ENCODE peak calls at places on chromosomes 7 and 10, in six cellular contexts. One of them, this sample, is unnamed.

GRCh38 chr10:37777056-37777455 is 80.4 kb downstream of the ZNF248 start:
- DNase-seq in WTC11: no peak
- DNase-seq in A549: no peak
- DNase-seq in K562: no peak
- DNase-seq in endothelial cell of umbilical vein: no peak
- DNase-seq in H1: no peak
- DNase-seq in this sample: no peak

GRCh38 chr7:154096-154835 is 38.1 kb upstream of the FAM20C start:
- DNase-seq in WTC11: no peak
- DNase-seq in A549: no peak
- DNase-seq in K562: no peak
- DNase-seq in endothelial cell of umbilical vein: no peak
- DNase-seq in H1: no peak
- DNase-seq in this sample: no peak

GRCh38 chr10:62031522-62031921 is 130.0 kb downstream of the ARID5B start:
- DNase-seq in WTC11: no peak
- DNase-seq in A549: no peak
- DNase-seq in K562: no peak
- DNase-seq in endothelial cell of umbilical vein: no peak
- DNase-seq in H1: no peak
- DNase-seq in this sample: no peak

GRCh38 chr7:104240400-104240799 is 32.6 kb upstream of the ORC5 start:
- DNase-seq in WTC11: no peak
- DNase-seq in A549: no peak
- DNase-seq in K562: no peak
- DNase-seq in endothelial cell of umbilical vein: no peak
- DNase-seq in H1: no peak
- DNase-seq in this sample: no peak

GRCh38 chr7:2729893-2730716 is 42.1 kb downstream of the AMZ1 start:
- DNase-seq in WTC11: peak; percentile 9
- DNase-seq in A549: no peak
- DNase-seq in K562: no peak
- DNase-seq in endothelial cell of umbilical vein: no peak
- DNase-seq in H1: no peak
- DNase-seq in this sample: no peak

GRCh38 chr7:4642468-4643203 is 39.5 kb upstream of the FOXK1 start:
- DNase-seq in WTC11: no peak
- DNase-seq in A549: no peak
- DNase-seq in K562: no peak
- DNase-seq in endothelial cell of umbilical vein: peak; percentile 16
- DNase-seq in H1: no peak
- DNase-seq in this sample: no peak

GRCh38 chr10:29501692-29502091 is 133.1 kb downstream of the SVIL start:
- DNase-seq in WTC11: no peak
- DNase-seq in A549: peak; percentile 55
- DNase-seq in K562: peak; percentile 30
- DNase-seq in endothelial cell of umbilical vein: no peak
- DNase-seq in H1: no peak
- DNase-seq in this sample: no peak

GRCh38 chr10:56586391-56586790 is 225.3 kb upstream of the ZWINT start:
- DNase-seq in WTC11: peak; percentile 51
- DNase-seq in A549: no peak
- DNase-seq in K562: no peak
- DNase-seq in endothelial cell of umbilical vein: no peak
- DNase-seq in H1: peak; percentile 53
- DNase-seq in this sample: no peak

GRCh38 chr7:77409739-77410545 is 6.2 kb downstream of the GSAP start:
- DNase-seq in WTC11: no peak
- DNase-seq in A549: no peak
- DNase-seq in K562: no peak
- DNase-seq in endothelial cell of umbilical vein: no peak
- DNase-seq in H1: no peak
- DNase-seq in this sample: peak; percentile 95

GRCh38 chr7:76054129-76055120 is 6.5 kb downstream of the MDH2 start:
- DNase-seq in WTC11: peak; percentile 22
- DNase-seq in A549: no peak
- DNase-seq in K562: no peak
- DNase-seq in endothelial cell of umbilical vein: no peak
- DNase-seq in H1: no peak
- DNase-seq in this sample: no peak

GRCh38 chr7:42082144-42082543 is 154.9 kb downstream of the GLI3 start:
- DNase-seq in WTC11: no peak
- DNase-seq in A549: no peak
- DNase-seq in K562: no peak
- DNase-seq in endothelial cell of umbilical vein: no peak
- DNase-seq in H1: no peak
- DNase-seq in this sample: no peak

GRCh38 chr7:43307522-43307921 is 195.1 kb downstream of the HECW1 start:
- DNase-seq in WTC11: no peak
- DNase-seq in A549: no peak
- DNase-seq in K562: no peak
- DNase-seq in endothelial cell of umbilical vein: no peak
- DNase-seq in H1: no peak
- DNase-seq in this sample: no peak

GRCh38 chr7:132964886-132965285 is 117.0 kb downstream of the CHCHD3 start:
- DNase-seq in WTC11: no peak
- DNase-seq in A549: no peak
- DNase-seq in K562: no peak
- DNase-seq in endothelial cell of umbilical vein: no peak
- DNase-seq in H1: no peak
- DNase-seq in this sample: no peak

GRCh38 chr7:127437772-127438330 is 45.3 kb upstream of the ZNF800 start:
- DNase-seq in WTC11: no peak
- DNase-seq in A549: no peak
- DNase-seq in K562: no peak
- DNase-seq in endothelial cell of umbilical vein: no peak
- DNase-seq in H1: no peak
- DNase-seq in this sample: no peak

GRCh38 chr10:97685395-97685958 is 1.6 kb downstream of the AVPI1 start:
- DNase-seq in WTC11: peak; percentile 50
- DNase-seq in A549: peak; percentile 76
- DNase-seq in K562: peak; percentile 33
- DNase-seq in endothelial cell of umbilical vein: peak; percentile 32
- DNase-seq in H1: no peak
- DNase-seq in this sample: peak; percentile 87

GRCh38 chr10:10128387-10128786 is 889.3 kb upstream of the CELF2 start:
- DNase-seq in WTC11: no peak
- DNase-seq in A549: no peak
- DNase-seq in K562: no peak
- DNase-seq in endothelial cell of umbilical vein: no peak
- DNase-seq in H1: no peak
- DNase-seq in this sample: no peak

GRCh38 chr7:5526190-5527037 is 102.8 kb upstream of the TNRC18 start:
- DNase-seq in WTC11: peak; percentile 37
- DNase-seq in A549: no peak
- DNase-seq in K562: no peak
- DNase-seq in endothelial cell of umbilical vein: peak; percentile 34
- DNase-seq in H1: peak; percentile 76
- DNase-seq in this sample: peak; percentile 57

GRCh38 chr7:42639930-42640329 is 271.9 kb downstream of the C7orf25 start:
- DNase-seq in WTC11: no peak
- DNase-seq in A549: no peak
- DNase-seq in K562: no peak
- DNase-seq in endothelial cell of umbilical vein: no peak
- DNase-seq in H1: no peak
- DNase-seq in this sample: no peak

GRCh38 chr7:157139142-157140117 is 704 bp downstream of the UBE3C start:
- DNase-seq in WTC11: peak; percentile 52
- DNase-seq in A549: peak; percentile 33
- DNase-seq in K562: no peak
- DNase-seq in endothelial cell of umbilical vein: no peak
- DNase-seq in H1: no peak
- DNase-seq in this sample: no peak

GRCh38 chr10:119049777-119050176 is 20.3 kb downstream of the NANOS1 start:
- DNase-seq in WTC11: no peak
- DNase-seq in A549: no peak
- DNase-seq in K562: no peak
- DNase-seq in endothelial cell of umbilical vein: no peak
- DNase-seq in H1: no peak
- DNase-seq in this sample: no peak

GRCh38 chr7:66781408-66782090 is 41.0 kb downstream of the RABGEF1 start:
- DNase-seq in WTC11: no peak
- DNase-seq in A549: no peak
- DNase-seq in K562: no peak
- DNase-seq in endothelial cell of umbilical vein: no peak
- DNase-seq in H1: no peak
- DNase-seq in this sample: peak; percentile 39

DNA sequence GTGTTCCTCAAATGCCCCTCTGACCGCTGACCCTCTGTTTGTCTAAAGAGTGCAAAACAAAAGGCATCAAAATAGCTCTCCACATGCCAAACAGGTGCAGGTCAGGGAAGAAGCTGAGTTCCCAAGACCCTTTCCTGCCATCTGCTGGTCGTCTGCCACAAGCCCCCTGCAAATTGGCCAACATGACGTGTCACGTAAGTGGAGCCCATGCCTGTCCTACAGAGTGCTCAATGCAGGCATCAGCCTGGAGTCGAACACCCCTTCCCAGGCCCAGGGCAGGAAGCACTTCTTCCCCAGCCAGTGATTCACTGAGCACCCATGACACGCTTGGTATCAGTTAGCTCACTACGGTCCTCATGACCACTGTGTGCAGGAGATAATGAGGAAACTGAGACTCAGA is 14.1 kb downstream of the TMEM72 start:
- DNase-seq in WTC11: peak; percentile 79
- DNase-seq in A549: no peak
- DNase-seq in K562: peak; percentile 45
- DNase-seq in endothelial cell of umbilical vein: no peak
- DNase-seq in H1: peak; percentile 75
- DNase-seq in this sample: peak; percentile 60
- TF ChIP-seq JUN in WTC11: no peak
- TF ChIP-seq JUN in A549: no peak
- TF ChIP-seq JUN in K562: no peak
- TF ChIP-seq JUN in endothelial cell of umbilical vein: no peak
- TF ChIP-seq JUN in H1: no peak
- TF ChIP-seq JUN in this sample: no peak

GRCh38 chr7:121499526-121500123 is 103.5 kb upstream of the FAM3C start:
- DNase-seq in WTC11: no peak
- DNase-seq in A549: no peak
- DNase-seq in K562: no peak
- DNase-seq in endothelial cell of umbilical vein: no peak
- DNase-seq in H1: no peak
- DNase-seq in this sample: no peak
- TF ChIP-seq JUN in WTC11: no peak
- TF ChIP-seq JUN in A549: no peak
- TF ChIP-seq JUN in K562: no peak
- TF ChIP-seq JUN in endothelial cell of umbilical vein: no peak
- TF ChIP-seq JUN in H1: no peak
- TF ChIP-seq JUN in this sample: no peak

DNA sequence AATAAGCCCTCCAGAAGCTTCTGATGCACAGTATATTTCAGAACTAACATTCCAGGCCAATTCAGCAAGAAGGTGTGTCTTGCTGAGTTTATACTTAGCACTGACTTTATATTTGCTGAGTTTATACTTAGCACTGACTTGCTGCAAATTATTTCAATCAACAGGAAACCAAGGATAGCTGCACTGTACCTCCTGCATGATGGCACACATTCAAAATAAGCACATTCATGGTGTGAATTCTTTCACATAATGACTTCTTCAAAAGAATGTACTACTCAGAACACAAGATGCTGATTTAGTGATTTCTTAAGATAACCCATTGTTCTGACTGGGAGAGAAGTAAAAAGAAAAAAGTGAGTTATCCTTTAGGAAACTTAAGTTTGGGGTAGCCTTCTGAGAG is 52.0 kb downstream of the JAZF1 start:
- DNase-seq in WTC11: no peak
- DNase-seq in A549: no peak
- DNase-seq in K562: no peak
- DNase-seq in endothelial cell of umbilical vein: peak; percentile 69
- DNase-seq in H1: no peak
- DNase-seq in this sample: no peak
- TF ChIP-seq JUN in WTC11: no peak
- TF ChIP-seq JUN in A549: no peak
- TF ChIP-seq JUN in K562: no peak
- TF ChIP-seq JUN in endothelial cell of umbilical vein: peak; percentile 45
- TF ChIP-seq JUN in H1: no peak
- TF ChIP-seq JUN in this sample: no peak

GRCh38 chr7:120987280-120987679 is 1.2 kb upstream of the CPED1 start:
- DNase-seq in WTC11: no peak
- DNase-seq in A549: no peak
- DNase-seq in K562: peak; percentile 66
- DNase-seq in endothelial cell of umbilical vein: no peak
- DNase-seq in H1: no peak
- DNase-seq in this sample: no peak

GRCh38 chr7:120990468-120991118 is 2.1 kb downstream of the CPED1 start:
- DNase-seq in WTC11: no peak
- DNase-seq in A549: no peak
- DNase-seq in K562: no peak
- DNase-seq in endothelial cell of umbilical vein: no peak
- DNase-seq in H1: no peak
- DNase-seq in this sample: no peak

GRCh38 chr7:120987683-120988590 is 574 bp upstream of the CPED1 start:
- DNase-seq in WTC11: peak; percentile 82
- DNase-seq in A549: peak; percentile 58
- DNase-seq in K562: peak; percentile 95
- DNase-seq in endothelial cell of umbilical vein: peak; percentile 89
- DNase-seq in H1: peak; percentile 90
- DNase-seq in this sample: peak; percentile 73

GRCh38 chr7:120989571-120990220 is 1.2 kb downstream of the CPED1 start:
- DNase-seq in WTC11: no peak
- DNase-seq in A549: no peak
- DNase-seq in K562: no peak
- DNase-seq in endothelial cell of umbilical vein: no peak
- DNase-seq in H1: no peak
- DNase-seq in this sample: no peak

GRCh38 chr7:120988591-120989299 is at the start of gene CPED1:
- DNase-seq in WTC11: peak; percentile 67
- DNase-seq in A549: peak; percentile 15
- DNase-seq in K562: peak; percentile 78
- DNase-seq in endothelial cell of umbilical vein: peak; percentile 71
- DNase-seq in H1: peak; percentile 72
- DNase-seq in this sample: peak; percentile 20
- TF ChIP-seq JUN in WTC11: no peak
- TF ChIP-seq JUN in A549: no peak
- TF ChIP-seq JUN in K562: no peak
- TF ChIP-seq JUN in endothelial cell of umbilical vein: no peak
- TF ChIP-seq JUN in H1: no peak
- TF ChIP-seq JUN in this sample: no peak

DNA sequence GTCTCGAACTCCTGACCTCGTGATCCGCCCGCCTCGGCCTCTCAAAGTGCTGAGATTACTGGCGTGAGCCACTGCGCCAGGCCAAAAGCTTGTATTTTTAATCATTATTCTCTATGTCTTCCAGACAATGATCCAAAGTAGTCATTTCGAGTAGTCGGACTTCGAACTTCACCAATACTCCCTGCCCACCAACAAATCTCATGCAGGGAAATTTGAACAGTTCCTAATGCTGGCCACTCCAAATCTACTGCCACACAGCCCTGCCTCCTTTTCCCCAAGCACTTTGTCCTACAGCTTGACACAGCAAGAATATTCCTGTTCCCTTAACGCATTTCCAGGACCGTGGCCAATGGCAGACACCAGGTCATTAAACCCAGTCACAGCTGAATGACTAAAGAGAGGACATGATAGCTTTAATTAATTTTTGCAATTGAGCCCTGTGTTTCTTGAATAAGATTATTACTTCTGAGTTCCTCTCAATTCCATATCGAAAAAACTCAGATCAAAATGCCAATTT is 142.3 kb upstream of the NRP1 start:
- DNase-seq in WTC11: no peak
- DNase-seq in A549: no peak
- DNase-seq in K562: no peak
- DNase-seq in endothelial cell of umbilical vein: no peak
- DNase-seq in H1: no peak
- DNase-seq in this sample: no peak
- TF ChIP-seq JUN in WTC11: no peak
- TF ChIP-seq JUN in A549: no peak
- TF ChIP-seq JUN in K562: no peak
- TF ChIP-seq JUN in endothelial cell of umbilical vein: no peak
- TF ChIP-seq JUN in H1: no peak
- TF ChIP-seq JUN in this sample: no peak

This sample was measured in HepG2.